ENCODE peak calls at places on chromosomes 6 and 20, in eight cellular contexts. One of them, this sample, is unnamed.

GRCh38 chr6:1055015-1055921 is 256.6 kb upstream of the FOXQ1 start:
- DNase-seq in B cell: no peak
- DNase-seq in colonic mucosa: no peak
- DNase-seq in GM12865: no peak
- DNase-seq in endothelial cell: no peak
- DNase-seq in neural crest cell: no peak
- DNase-seq in spleen: no peak
- DNase-seq in GM06990: no peak
- DNase-seq in this sample: no peak

GRCh38 chr20:4645109-4645508 is 76.6 kb upstream of the PRND start:
- DNase-seq in colonic mucosa: no peak
- DNase-seq in neural crest cell: no peak
- DNase-seq in GM06990: no peak
- DNase-seq in B cell: no peak
- DNase-seq in spleen: no peak
- DNase-seq in endothelial cell: no peak
- DNase-seq in GM12865: no peak
- DNase-seq in this sample: no peak

GRCh38 chr20:49785851-49786174 is 26.8 kb upstream of the SLC9A8 start:
- DNase-seq in spleen: no peak
- DNase-seq in endothelial cell: no peak
- DNase-seq in GM12865: peak
- DNase-seq in colonic mucosa: no peak
- DNase-seq in GM06990: peak
- DNase-seq in neural crest cell: no peak
- DNase-seq in B cell: peak
- DNase-seq in this sample: no peak

GRCh38 chr6:166419268-166419667 is 36.5 kb upstream of the MPC1 start:
- DNase-seq in endothelial cell: no peak
- DNase-seq in GM12865: peak
- DNase-seq in colonic mucosa: no peak
- DNase-seq in GM06990: peak
- DNase-seq in spleen: no peak
- DNase-seq in B cell: no peak
- DNase-seq in neural crest cell: no peak
- DNase-seq in this sample: no peak

GRCh38 chr6:80250391-80250997 is 144.0 kb downstream of the BCKDHB start:
- DNase-seq in spleen: no peak
- DNase-seq in B cell: no peak
- DNase-seq in colonic mucosa: no peak
- DNase-seq in neural crest cell: no peak
- DNase-seq in GM06990: no peak
- DNase-seq in GM12865: no peak
- DNase-seq in endothelial cell: no peak
- DNase-seq in this sample: no peak

GRCh38 chr6:54771968-54772367 is 74.6 kb upstream of the FAM83B start:
- DNase-seq in B cell: no peak
- DNase-seq in colonic mucosa: no peak
- DNase-seq in endothelial cell: no peak
- DNase-seq in GM12865: no peak
- DNase-seq in GM06990: no peak
- DNase-seq in neural crest cell: no peak
- DNase-seq in spleen: no peak
- DNase-seq in this sample: no peak

GRCh38 chr6:315921-316752 is 23.9 kb downstream of the DUSP22 start:
- DNase-seq in GM06990: peak
- DNase-seq in spleen: no peak
- DNase-seq in GM12865: peak
- DNase-seq in colonic mucosa: no peak
- DNase-seq in B cell: no peak
- DNase-seq in neural crest cell: no peak
- DNase-seq in endothelial cell: no peak
- DNase-seq in this sample: no peak

GRCh38 chr6:68777956-68778355 is 142.9 kb downstream of the ADGRB3 start:
- DNase-seq in GM06990: no peak
- DNase-seq in GM12865: no peak
- DNase-seq in neural crest cell: no peak
- DNase-seq in B cell: no peak
- DNase-seq in spleen: no peak
- DNase-seq in colonic mucosa: no peak
- DNase-seq in endothelial cell: no peak
- DNase-seq in this sample: no peak

GRCh38 chr20:50713677-50714101 is 17.7 kb upstream of the PARD6B start:
- DNase-seq in B cell: no peak
- DNase-seq in neural crest cell: no peak
- DNase-seq in endothelial cell: peak
- DNase-seq in GM06990: no peak
- DNase-seq in spleen: no peak
- DNase-seq in GM12865: no peak
- DNase-seq in colonic mucosa: no peak
- DNase-seq in this sample: no peak

GRCh38 chr6:56637640-56638039 is 5.0 kb downstream of the DST start:
- DNase-seq in B cell: no peak
- DNase-seq in spleen: no peak
- DNase-seq in endothelial cell: no peak
- DNase-seq in GM12865: peak
- DNase-seq in colonic mucosa: no peak
- DNase-seq in GM06990: peak
- DNase-seq in neural crest cell: no peak
- DNase-seq in this sample: no peak

GRCh38 chr6:52495859-52496396 is 75.8 kb downstream of the EFHC1 start:
- DNase-seq in endothelial cell: no peak
- DNase-seq in neural crest cell: no peak
- DNase-seq in colonic mucosa: no peak
- DNase-seq in B cell: no peak
- DNase-seq in GM06990: no peak
- DNase-seq in GM12865: peak
- DNase-seq in spleen: no peak
- DNase-seq in this sample: no peak

GRCh38 chr6:2674857-2675256 is 75.9 kb downstream of the MYLK4 start:
- DNase-seq in B cell: no peak
- DNase-seq in spleen: no peak
- DNase-seq in GM12865: no peak
- DNase-seq in colonic mucosa: no peak
- DNase-seq in neural crest cell: no peak
- DNase-seq in GM06990: no peak
- DNase-seq in endothelial cell: no peak
- DNase-seq in this sample: no peak

GRCh38 chr20:41149679-41150131 is 12.4 kb downstream of the PLCG1 start:
- DNase-seq in neural crest cell: no peak
- DNase-seq in spleen: no peak
- DNase-seq in GM12865: no peak
- DNase-seq in B cell: no peak
- DNase-seq in colonic mucosa: peak
- DNase-seq in endothelial cell: no peak
- DNase-seq in GM06990: no peak
- DNase-seq in this sample: no peak

GRCh38 chr20:62776692-62777527 is 19.4 kb upstream of the MRGBP start:
- DNase-seq in GM12865: peak
- DNase-seq in neural crest cell: no peak
- DNase-seq in spleen: peak
- DNase-seq in B cell: no peak
- DNase-seq in colonic mucosa: peak
- DNase-seq in endothelial cell: no peak
- DNase-seq in GM06990: peak
- DNase-seq in this sample: no peak

GRCh38 chr20:3551681-3552434 is 81.0 kb downstream of the ATRN start:
- DNase-seq in spleen: no peak
- DNase-seq in endothelial cell: no peak
- DNase-seq in GM06990: no peak
- DNase-seq in GM12865: no peak
- DNase-seq in neural crest cell: no peak
- DNase-seq in B cell: no peak
- DNase-seq in colonic mucosa: no peak
- DNase-seq in this sample: no peak

GRCh38 chr6:106885659-106886058 is 88.9 kb downstream of the CD24 start:
- DNase-seq in neural crest cell: no peak
- DNase-seq in endothelial cell: no peak
- DNase-seq in GM12865: no peak
- DNase-seq in GM06990: no peak
- DNase-seq in colonic mucosa: no peak
- DNase-seq in B cell: no peak
- DNase-seq in spleen: no peak
- DNase-seq in this sample: no peak

GRCh38 chr6:654136-654535 is 2.8 kb downstream of the HUS1B start:
- DNase-seq in neural crest cell: no peak
- DNase-seq in B cell: no peak
- DNase-seq in colonic mucosa: no peak
- DNase-seq in GM06990: no peak
- DNase-seq in endothelial cell: no peak
- DNase-seq in spleen: no peak
- DNase-seq in GM12865: no peak
- DNase-seq in this sample: no peak

GRCh38 chr20:44461142-44461802 is 14.4 kb upstream of the TTPAL start:
- DNase-seq in B cell: no peak
- DNase-seq in endothelial cell: no peak
- DNase-seq in GM12865: no peak
- DNase-seq in GM06990: no peak
- DNase-seq in colonic mucosa: no peak
- DNase-seq in spleen: no peak
- DNase-seq in neural crest cell: no peak
- DNase-seq in this sample: peak
- TF ChIP-seq CTCF in B cell: no peak
- TF ChIP-seq CTCF in endothelial cell: no peak
- TF ChIP-seq CTCF in GM12865: no peak
- TF ChIP-seq CTCF in GM06990: no peak
- TF ChIP-seq CTCF in colonic mucosa: no peak
- TF ChIP-seq CTCF in spleen: no peak
- TF ChIP-seq CTCF in neural crest cell: no peak
- TF ChIP-seq CTCF in this sample: peak

GRCh38 chr6:12605888-12606345 is 110.7 kb upstream of the PHACTR1 start:
- DNase-seq in colonic mucosa: peak
- DNase-seq in endothelial cell: peak
- DNase-seq in GM12865: peak
- DNase-seq in GM06990: peak
- DNase-seq in neural crest cell: peak
- DNase-seq in B cell: peak
- DNase-seq in spleen: no peak
- DNase-seq in this sample: no peak

GRCh38 chr6:12602342-12602741 is 114.2 kb upstream of the PHACTR1 start:
- DNase-seq in B cell: no peak
- DNase-seq in GM06990: no peak
- DNase-seq in spleen: no peak
- DNase-seq in endothelial cell: no peak
- DNase-seq in GM12865: no peak
- DNase-seq in neural crest cell: no peak
- DNase-seq in colonic mucosa: no peak
- DNase-seq in this sample: no peak

GRCh38 chr6:12602951-12603710 is 113.4 kb upstream of the PHACTR1 start:
- DNase-seq in colonic mucosa: no peak
- DNase-seq in spleen: no peak
- DNase-seq in B cell: no peak
- DNase-seq in GM06990: no peak
- DNase-seq in neural crest cell: no peak
- DNase-seq in GM12865: peak
- DNase-seq in endothelial cell: no peak
- DNase-seq in this sample: no peak

GRCh38 chr6:12601881-12602280 is 114.7 kb upstream of the PHACTR1 start:
- DNase-seq in neural crest cell: no peak
- DNase-seq in B cell: no peak
- DNase-seq in endothelial cell: no peak
- DNase-seq in GM12865: no peak
- DNase-seq in GM06990: peak
- DNase-seq in colonic mucosa: no peak
- DNase-seq in spleen: no peak
- DNase-seq in this sample: no peak

DNA sequence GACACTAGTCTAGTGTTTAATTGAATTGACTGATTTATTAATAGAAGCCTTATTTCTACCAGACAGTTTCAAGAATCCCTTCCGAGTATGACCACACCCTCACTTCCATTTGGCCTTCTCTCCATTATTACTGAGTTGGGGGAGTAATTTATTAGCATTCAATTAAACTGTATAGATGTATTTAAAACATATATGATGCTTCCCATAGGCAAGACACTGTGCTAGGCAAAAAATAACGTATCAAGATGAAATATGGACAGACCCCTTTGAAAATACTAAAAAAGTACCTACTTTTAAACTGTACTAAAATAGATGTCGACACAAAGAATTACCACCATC is 112.9 kb upstream of the PHACTR1 start:
- DNase-seq in spleen: no peak
- DNase-seq in B cell: no peak
- DNase-seq in neural crest cell: no peak
- DNase-seq in colonic mucosa: no peak
- DNase-seq in GM12865: no peak
- DNase-seq in GM06990: no peak
- DNase-seq in endothelial cell: no peak
- DNase-seq in this sample: no peak
- TF ChIP-seq CTCF in spleen: peak
- TF ChIP-seq CTCF in B cell: peak
- TF ChIP-seq CTCF in neural crest cell: peak
- TF ChIP-seq CTCF in colonic mucosa: no peak
- TF ChIP-seq CTCF in GM12865: no peak
- TF ChIP-seq CTCF in GM06990: no peak
- TF ChIP-seq CTCF in endothelial cell: no peak
- TF ChIP-seq CTCF in this sample: peak

GRCh38 chr6:31576897-31577341 is 1.6 kb downstream of the TNF start:
- DNase-seq in neural crest cell: no peak
- DNase-seq in B cell: no peak
- DNase-seq in endothelial cell: no peak
- DNase-seq in GM06990: no peak
- DNase-seq in GM12865: peak
- DNase-seq in spleen: peak
- DNase-seq in colonic mucosa: no peak
- DNase-seq in this sample: no peak
- TF ChIP-seq CTCF in neural crest cell: no peak
- TF ChIP-seq CTCF in B cell: no peak
- TF ChIP-seq CTCF in endothelial cell: no peak
- TF ChIP-seq CTCF in GM06990: no peak
- TF ChIP-seq CTCF in GM12865: no peak
- TF ChIP-seq CTCF in spleen: no peak
- TF ChIP-seq CTCF in colonic mucosa: no peak
- TF ChIP-seq CTCF in this sample: no peak

DNA sequence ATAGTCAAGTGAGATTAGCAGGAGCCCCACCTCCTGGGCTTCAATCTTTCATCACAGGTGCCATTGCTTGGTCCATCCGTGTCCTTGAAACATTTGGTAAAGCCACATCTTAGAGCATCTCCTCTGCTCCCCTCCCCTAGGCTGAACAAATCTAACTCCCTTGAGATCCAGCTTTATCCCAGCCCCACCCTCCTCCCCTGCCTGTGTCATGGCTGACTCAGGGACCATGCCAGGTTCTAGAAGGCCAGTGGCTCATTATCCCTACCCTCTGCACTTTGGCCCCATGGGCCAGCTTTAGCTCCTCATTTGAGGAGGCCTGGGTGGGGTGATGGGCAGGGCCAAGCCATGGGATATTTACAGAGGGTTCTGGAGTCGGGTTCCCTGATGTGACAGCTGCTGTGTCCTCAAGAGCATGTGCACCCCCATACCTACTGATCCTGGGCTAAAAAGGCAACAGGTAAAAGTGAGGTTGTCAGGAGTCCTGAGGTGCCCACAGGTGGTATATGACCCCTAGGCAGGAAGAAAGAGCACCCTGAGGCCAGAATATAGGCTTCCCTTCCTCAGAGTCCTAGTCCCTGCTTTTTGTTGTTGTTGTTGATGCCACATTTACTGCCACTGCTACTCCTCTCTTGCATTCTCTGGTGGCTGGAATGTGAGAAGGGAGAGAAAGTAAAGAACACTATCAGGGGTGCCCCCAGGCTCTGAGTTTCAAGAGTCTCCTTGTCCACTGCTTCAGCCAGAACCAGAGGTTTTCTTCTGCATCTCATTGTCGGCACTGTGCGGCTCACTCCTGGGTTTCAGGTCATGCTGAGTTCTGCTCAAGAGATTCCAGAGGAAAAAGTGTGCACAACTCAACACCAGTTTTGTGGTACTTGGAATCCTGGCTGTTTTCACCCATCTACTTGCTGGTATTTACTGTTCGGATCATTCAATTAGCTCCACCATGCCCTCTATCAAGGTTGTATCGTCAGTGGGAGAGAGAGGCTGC is 228.4 kb downstream of the LRFN2 start:
- DNase-seq in B cell: no peak
- DNase-seq in colonic mucosa: no peak
- DNase-seq in neural crest cell: no peak
- DNase-seq in endothelial cell: no peak
- DNase-seq in spleen: no peak
- DNase-seq in GM12865: no peak
- DNase-seq in GM06990: no peak
- DNase-seq in this sample: no peak
- TF ChIP-seq CTCF in B cell: no peak
- TF ChIP-seq CTCF in colonic mucosa: no peak
- TF ChIP-seq CTCF in neural crest cell: no peak
- TF ChIP-seq CTCF in endothelial cell: no peak
- TF ChIP-seq CTCF in spleen: no peak
- TF ChIP-seq CTCF in GM12865: no peak
- TF ChIP-seq CTCF in GM06990: no peak
- TF ChIP-seq CTCF in this sample: no peak